ENCODE peak calls at places on chromosome 1, in four cellular contexts. I is H54, E is cardiac fibroblast, X is bronchial epithelial cell. Z is an unnamed sample.

GRCh38 chr1:221100196-221100950 is 221.1 kb downstream of the HLX start:
- DNase-seq in I (no peak), E (peak), X (no peak), Z (no peak)

GRCh38 chr1:178933709-178934573 is 63.1 kb upstream of the ANGPTL1 start:
- DNase-seq in I (no peak), E (no peak), X (no peak), Z (no peak)

GRCh38 chr1:217881131-217881543 is 250.0 kb downstream of the SPATA17 start:
- DNase-seq in I (no peak), E (no peak), X (no peak), Z (no peak)

GRCh38 chr1:227938911-227939790 is 8.6 kb downstream of the WNT9A start:
- DNase-seq in I (no peak), E (no peak), X (no peak), Z (no peak)

GRCh38 chr1:199336745-199337640 is 690.5 kb upstream of the NR5A2 start:
- DNase-seq in I (no peak), E (no peak), X (no peak), Z (no peak)

GRCh38 chr1:243950166-243950565 is 100.1 kb upstream of the AKT3 start:
- DNase-seq in I (peak), E (peak), X (peak), Z (no peak)

GRCh38 chr1:164380893-164381292 is 178.1 kb upstream of the PBX1 start:
- DNase-seq in I (no peak), E (peak), X (no peak), Z (no peak)

GRCh38 chr1:2632561-2633361 is at the start of gene MMEL1:
- DNase-seq in I (no peak), E (no peak), X (no peak), Z (no peak)

GRCh38 chr1:14716474-14716873 is 118.0 kb downstream of the KAZN start:
- DNase-seq in I (no peak), E (no peak), X (no peak), Z (no peak)

GRCh38 chr1:217134857-217135568 is 411.8 kb upstream of the ESRRG start:
- DNase-seq in I (no peak), E (peak), X (no peak), Z (peak)

GRCh38 chr1:56106551-56107277 is 472.6 kb downstream of the PLPP3 start:
- DNase-seq in I (no peak), E (no peak), X (no peak), Z (no peak)

GRCh38 chr1:150362721-150363425 is 1.1 kb upstream of the RPRD2 start:
- DNase-seq in I (no peak), E (no peak), X (no peak), Z (no peak)

GRCh38 chr1:110033421-110033820 is 1.0 kb upstream of the STRIP1 start:
- DNase-seq in I (no peak), E (no peak), X (no peak), Z (no peak)

GRCh38 chr1:168019407-168019806 is 82.5 kb upstream of the MPC2 start:
- DNase-seq in I (no peak), E (no peak), X (no peak), Z (no peak)

GRCh38 chr1:28840928-28841544 is 29.1 kb downstream of the OPRD1 start:
- DNase-seq in I (no peak), E (no peak), X (no peak), Z (no peak)

GRCh38 chr1:208475449-208475848 is 231.3 kb upstream of the PLXNA2 start:
- DNase-seq in I (no peak), E (peak), X (peak), Z (no peak)

GRCh38 chr1:57362480-57362879 is 61.4 kb downstream of the DAB1 start:
- DNase-seq in I (no peak), E (no peak), X (no peak), Z (no peak)

GRCh38 chr1:207006914-207007313 is 25.6 kb downstream of the C1orf116 start:
- DNase-seq in I (no peak), E (no peak), X (no peak), Z (no peak)